ENCODE peak calls at places on chromosomes 1 and 21, in four cellular contexts. T is ovary, S is fibroblast of lung, B is colonic mucosa. R is an unnamed sample.

GRCh38 chr1:7576946-7577657 is 194.0 kb upstream of the VAMP3 start:
- DNase-seq in B (no peak), T (no peak), S (peak), R (peak)

GRCh38 chr1:17066530-17067426 is 12.9 kb upstream of the SDHB start:
- DNase-seq in T (no peak), B (no peak), S (no peak), R (no peak)

GRCh38 chr1:246786606-246787238 is 62.5 kb downstream of the SCCPDH start:
- DNase-seq in B (no peak), T (no peak), S (no peak), R (no peak)

GRCh38 chr1:167194182-167194581 is 26.5 kb upstream of the POU2F1 start:
- DNase-seq in S (no peak), T (no peak), B (no peak), R (no peak)

GRCh38 chr1:211813590-211813989 is 17.0 kb downstream of the LPGAT1 start:
- DNase-seq in T (peak), B (no peak), S (peak), R (no peak)

GRCh38 chr1:175174702-175175102 is 17.9 kb downstream of the KIAA0040 start:
- DNase-seq in T (no peak), S (no peak), B (no peak), R (no peak)

GRCh38 chr1:89273324-89273778 is 691 bp upstream of the GBP5 start:
- DNase-seq in B (no peak), T (no peak), S (no peak), R (no peak)

GRCh38 chr1:247741756-247742155 is 3.3 kb downstream of the OR14K1 start:
- DNase-seq in T (no peak), B (no peak), S (no peak), R (no peak)

GRCh38 chr21:31509108-31510017 is 150.1 kb upstream of the SOD1 start:
- DNase-seq in T (no peak), S (no peak), B (peak), R (peak)

GRCh38 chr21:25568230-25568629 is 39.1 kb downstream of the MRPL39 start:
- DNase-seq in S (peak), T (peak), B (peak), R (no peak)

DNA sequence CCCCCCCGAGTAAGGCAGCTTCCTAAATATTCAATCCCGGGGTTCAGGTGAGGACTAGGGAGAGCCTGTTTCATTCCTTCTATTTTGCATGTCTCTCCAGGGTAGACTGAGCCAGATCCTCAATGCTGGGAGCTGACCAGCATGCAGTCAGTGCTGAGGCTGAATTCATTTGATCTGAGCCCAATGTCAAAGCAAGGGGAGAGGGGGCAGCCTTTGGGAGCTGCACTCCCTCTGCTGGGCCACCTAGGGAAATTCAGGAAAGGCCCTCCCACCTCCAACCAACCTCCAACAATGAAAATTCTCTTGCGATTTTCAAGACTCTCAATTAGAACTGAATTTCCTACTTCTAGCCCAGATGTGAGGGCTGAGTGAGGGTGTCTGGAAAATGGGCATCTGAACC is 371.2 kb downstream of the NPHP4 start:
- DNase-seq in B (no peak), T (peak), S (no peak), R (no peak)
- TF ChIP-seq CTCF in B (peak), T (no peak), S (no peak), R (peak)

GRCh38 chr1:42319871-42320484 is 15.1 kb downstream of the FOXJ3 start:
- DNase-seq in B (peak), S (no peak), T (no peak), R (no peak)
- H3K4me3 ChIP-seq in B (no peak), S (no peak), T (no peak), R (no peak)

GRCh38 chr1:18997508-18997907 is 41.0 kb upstream of the IFFO2 start:
- DNase-seq in T (no peak), S (no peak), B (no peak), R (peak)

GRCh38 chr1:18999287-18999852 is 42.9 kb upstream of the IFFO2 start:
- DNase-seq in B (no peak), T (no peak), S (peak), R (no peak)

GRCh38 chr1:19000065-19000464 is 43.6 kb upstream of the IFFO2 start:
- DNase-seq in S (no peak), T (no peak), B (no peak), R (no peak)

GRCh38 chr1:18996548-18997177 is 40.2 kb upstream of the IFFO2 start:
- DNase-seq in T (no peak), B (no peak), S (no peak), R (no peak)

GRCh38 chr1:18998016-18998724 is 41.7 kb upstream of the IFFO2 start:
- DNase-seq in B (no peak), S (no peak), T (no peak), R (no peak)
- H3K27ac ChIP-seq in B (no peak), S (no peak), T (no peak), R (peak)

GRCh38 chr1:67764674-67765073 is 68.6 kb downstream of the GNG12 start:
- DNase-seq in B (no peak), S (no peak), T (no peak), R (no peak)
- TF ChIP-seq CTCF in B (no peak), S (no peak), T (no peak), R (no peak)

DNA sequence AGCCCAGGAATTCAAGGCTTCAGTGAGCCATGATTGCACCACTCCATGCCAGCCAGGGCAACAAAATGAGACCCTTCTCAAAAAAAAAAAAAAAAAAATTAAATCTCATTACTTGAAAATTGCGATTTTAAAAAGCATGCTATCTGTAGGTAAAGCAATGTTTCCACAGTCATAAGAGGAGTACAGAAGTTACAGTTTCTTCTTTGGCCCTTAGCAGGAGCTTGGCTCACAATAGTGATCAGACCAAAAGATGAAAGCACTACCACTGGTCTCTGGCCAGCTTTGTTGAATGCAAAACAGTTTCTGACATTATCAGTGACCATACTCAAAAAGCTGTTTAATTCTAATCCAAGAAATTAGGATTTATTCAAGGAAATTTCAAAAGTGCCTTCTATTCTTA is 31.2 kb downstream of the VAV3 start:
- DNase-seq in S (no peak), B (no peak), T (no peak), R (no peak)
- H3K4me3 ChIP-seq in S (no peak), B (no peak), T (no peak), R (no peak)

GRCh38 chr1:168497376-168497952 is 46.3 kb downstream of the XCL2 start:
- DNase-seq in T (no peak), S (no peak), B (no peak), R (no peak)
- H3K27ac ChIP-seq in T (no peak), S (no peak), B (no peak), R (no peak)

R was measured in dorsolateral prefrontal cortex.